ENCODE peak calls at places on chromosomes 16 and 17, in four cellular contexts. One of them, this sample, is unnamed.

GRCh38 chr17:66655861-66656260 is 179.1 kb upstream of the CACNG5 start:
- DNase-seq in K562: peak
- DNase-seq in HCT116: no peak
- DNase-seq in HepG2: no peak
- DNase-seq in this sample: no peak

GRCh38 chr16:1165511-1165910 is 12.6 kb downstream of the CACNA1H start:
- DNase-seq in HepG2: no peak
- DNase-seq in HCT116: no peak
- DNase-seq in K562: no peak
- DNase-seq in this sample: no peak

GRCh38 chr17:53924530-53925455 is 102.1 kb downstream of the KIF2B start:
- DNase-seq in HepG2: peak
- DNase-seq in K562: no peak
- DNase-seq in HCT116: no peak
- DNase-seq in this sample: no peak

GRCh38 chr17:44132275-44132821 is 8.9 kb upstream of the HDAC5 start:
- DNase-seq in HCT116: no peak
- DNase-seq in K562: peak
- DNase-seq in HepG2: no peak
- DNase-seq in this sample: no peak

GRCh38 chr17:2957631-2958286 is 105.6 kb downstream of the OR1D5 start:
- DNase-seq in K562: no peak
- DNase-seq in HepG2: no peak
- DNase-seq in HCT116: no peak
- DNase-seq in this sample: no peak

GRCh38 chr17:66191607-66192377 is at the start of gene CEP112:
- DNase-seq in HCT116: peak
- DNase-seq in HepG2: peak
- DNase-seq in K562: peak
- DNase-seq in this sample: no peak

GRCh38 chr16:88971371-88972097 is 5.5 kb downstream of the CBFA2T3 start:
- DNase-seq in HCT116: no peak
- DNase-seq in K562: no peak
- DNase-seq in HepG2: no peak
- DNase-seq in this sample: no peak

GRCh38 chr17:32350662-32351418 is 883 bp downstream of the ZNF207 start:
- DNase-seq in K562: peak
- DNase-seq in HepG2: peak
- DNase-seq in HCT116: no peak
- DNase-seq in this sample: peak

GRCh38 chr17:80868022-80868609 is 123.5 kb upstream of the CHMP6 start:
- DNase-seq in K562: no peak
- DNase-seq in HepG2: no peak
- DNase-seq in HCT116: no peak
- DNase-seq in this sample: no peak

GRCh38 chr16:66228791-66229190 is 137.7 kb upstream of the CDH5 start:
- DNase-seq in HepG2: no peak
- DNase-seq in K562: no peak
- DNase-seq in HCT116: no peak
- DNase-seq in this sample: no peak
- TF ChIP-seq TCF7L2 in HepG2: no peak
- TF ChIP-seq TCF7L2 in K562: no peak
- TF ChIP-seq TCF7L2 in HCT116: no peak
- TF ChIP-seq TCF7L2 in this sample: no peak

GRCh38 chr17:76737676-76738467 is at the start of gene MFSD11:
- DNase-seq in K562: peak
- DNase-seq in HepG2: peak
- DNase-seq in HCT116: peak
- DNase-seq in this sample: no peak

GRCh38 chr17:76737082-76737675 is at the start of gene SRSF2:
- DNase-seq in HepG2: peak
- DNase-seq in HCT116: peak
- DNase-seq in K562: peak
- DNase-seq in this sample: peak

GRCh38 chr17:76742958-76743357 is 5.0 kb downstream of the MFSD11 start:
- DNase-seq in K562: no peak
- DNase-seq in HCT116: no peak
- DNase-seq in HepG2: no peak
- DNase-seq in this sample: no peak

GRCh38 chr17:76738468-76738850 is 540 bp downstream of the MFSD11 start:
- DNase-seq in HepG2: no peak
- DNase-seq in K562: peak
- DNase-seq in HCT116: no peak
- DNase-seq in this sample: no peak

GRCh38 chr17:76740329-76741118 is 2.6 kb downstream of the MFSD11 start:
- DNase-seq in K562: peak
- DNase-seq in HepG2: no peak
- DNase-seq in HCT116: no peak
- DNase-seq in this sample: no peak
- TF ChIP-seq TCF7L2 in K562: no peak
- TF ChIP-seq TCF7L2 in HepG2: no peak
- TF ChIP-seq TCF7L2 in HCT116: no peak
- TF ChIP-seq TCF7L2 in this sample: no peak

GRCh38 chr16:15635926-15636325 is 7.0 kb downstream of the MARF1 start:
- DNase-seq in HepG2: no peak
- DNase-seq in HCT116: no peak
- DNase-seq in K562: no peak
- DNase-seq in this sample: no peak

GRCh38 chr16:15640966-15641365 is 2.0 kb downstream of the MARF1 start:
- DNase-seq in HepG2: no peak
- DNase-seq in K562: no peak
- DNase-seq in HCT116: no peak
- DNase-seq in this sample: no peak

GRCh38 chr16:15641753-15642556 is 999 bp downstream of the MARF1 start:
- DNase-seq in HepG2: no peak
- DNase-seq in K562: peak
- DNase-seq in HCT116: no peak
- DNase-seq in this sample: no peak

GRCh38 chr16:15636392-15636873 is 6.5 kb downstream of the MARF1 start:
- DNase-seq in HepG2: no peak
- DNase-seq in HCT116: no peak
- DNase-seq in K562: no peak
- DNase-seq in this sample: no peak

DNA sequence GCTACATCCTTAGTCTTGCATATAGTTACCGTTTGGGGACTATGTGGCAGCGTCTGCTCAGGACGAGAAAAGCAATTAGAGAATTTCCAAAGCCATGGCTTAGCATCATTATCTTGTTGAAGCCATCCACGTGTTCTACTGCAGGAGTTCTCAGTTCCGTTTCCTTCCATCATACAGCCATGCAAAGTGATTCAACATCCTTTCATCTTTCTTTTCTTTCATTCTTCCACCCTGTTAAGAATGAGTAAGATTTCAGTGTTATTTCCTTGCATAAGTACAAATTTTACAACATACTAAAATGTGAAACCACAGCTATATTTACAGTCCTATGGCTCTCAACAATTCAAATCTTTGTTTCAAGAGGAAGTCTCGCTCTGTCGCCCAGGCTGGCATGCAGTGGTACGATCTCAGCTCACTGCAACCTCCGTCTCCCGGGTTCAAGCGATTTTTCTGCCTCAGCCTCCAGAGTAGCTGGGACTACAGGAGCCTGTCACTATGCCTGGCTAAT is 3.8 kb downstream of the MARF1 start:
- DNase-seq in HepG2: no peak
- DNase-seq in HCT116: no peak
- DNase-seq in K562: no peak
- DNase-seq in this sample: no peak
- TF ChIP-seq TCF7L2 in HepG2: no peak
- TF ChIP-seq TCF7L2 in HCT116: no peak
- TF ChIP-seq TCF7L2 in K562: no peak
- TF ChIP-seq TCF7L2 in this sample: no peak

DNA sequence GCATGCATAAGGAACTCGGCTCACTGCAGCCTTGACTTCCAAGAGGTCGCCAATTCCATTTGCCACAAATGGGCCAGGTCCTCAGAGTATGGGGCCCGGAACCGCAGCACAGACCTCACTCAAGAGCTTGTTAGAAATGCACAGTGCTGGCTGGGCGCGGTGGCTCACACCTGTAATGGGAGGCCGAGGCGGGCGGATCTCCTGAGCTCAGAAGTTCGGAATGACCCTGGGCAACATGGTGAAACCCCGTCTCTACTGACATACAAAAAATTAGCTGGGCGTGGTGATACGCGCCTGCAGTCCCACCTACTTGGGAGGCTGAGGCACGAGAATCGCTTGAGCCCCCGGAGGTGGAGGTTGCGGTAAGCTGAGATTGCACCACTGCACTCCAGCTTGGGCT is 19.6 kb upstream of the N4BP1 start:
- DNase-seq in HCT116: no peak
- DNase-seq in K562: no peak
- DNase-seq in HepG2: no peak
- DNase-seq in this sample: no peak
- TF ChIP-seq TCF7L2 in HCT116: no peak
- TF ChIP-seq TCF7L2 in K562: no peak
- TF ChIP-seq TCF7L2 in HepG2: no peak
- TF ChIP-seq TCF7L2 in this sample: no peak

DNA sequence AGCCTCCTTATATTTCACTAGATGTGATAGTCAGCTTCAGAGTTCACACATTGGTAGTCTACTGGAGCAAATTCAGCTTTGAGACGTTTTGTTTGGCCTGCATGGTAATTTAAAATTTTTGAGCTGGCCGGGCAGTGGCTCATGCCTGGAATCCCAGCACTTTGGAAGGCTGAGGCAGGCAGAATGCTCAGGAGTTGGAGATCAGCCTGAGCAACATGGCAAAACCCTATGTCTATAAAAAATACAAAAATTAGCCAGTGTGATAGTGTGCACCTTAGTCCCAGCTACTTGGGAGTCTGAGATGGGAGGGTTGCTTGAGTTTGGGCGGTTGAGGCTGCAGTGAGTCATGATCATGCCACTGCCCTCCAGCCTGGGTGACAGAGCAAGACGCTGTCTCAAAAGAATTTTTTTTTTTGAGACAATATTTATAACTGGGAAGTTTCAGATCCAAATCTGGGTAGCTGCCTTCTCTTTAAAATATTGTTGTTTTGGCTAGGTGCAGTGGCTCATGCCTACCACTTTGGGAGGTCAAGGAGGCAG is 4.8 kb upstream of the BLMH start:
- DNase-seq in HepG2: no peak
- DNase-seq in HCT116: no peak
- DNase-seq in K562: peak
- DNase-seq in this sample: no peak
- TF ChIP-seq TCF7L2 in HepG2: no peak
- TF ChIP-seq TCF7L2 in HCT116: no peak
- TF ChIP-seq TCF7L2 in K562: no peak
- TF ChIP-seq TCF7L2 in this sample: no peak

GRCh38 chr17:1109606-1110523 is 69.9 kb downstream of the ABR start:
- DNase-seq in HCT116: no peak
- DNase-seq in HepG2: peak
- DNase-seq in K562: no peak
- DNase-seq in this sample: no peak

GRCh38 chr17:1108810-1109605 is 70.8 kb downstream of the ABR start:
- DNase-seq in HepG2: no peak
- DNase-seq in HCT116: no peak
- DNase-seq in K562: no peak
- DNase-seq in this sample: no peak

GRCh38 chr17:1107083-1107776 is 72.6 kb downstream of the ABR start:
- DNase-seq in HCT116: no peak
- DNase-seq in HepG2: no peak
- DNase-seq in K562: no peak
- DNase-seq in this sample: no peak

GRCh38 chr17:1108560-1108809 is 71.3 kb downstream of the ABR start:
- DNase-seq in HCT116: no peak
- DNase-seq in K562: no peak
- DNase-seq in HepG2: no peak
- DNase-seq in this sample: no peak

GRCh38 chr17:1107777-1108559 is 71.8 kb downstream of the ABR start:
- DNase-seq in K562: no peak
- DNase-seq in HepG2: no peak
- DNase-seq in HCT116: no peak
- DNase-seq in this sample: no peak
- TF ChIP-seq TCF7L2 in K562: no peak
- TF ChIP-seq TCF7L2 in HepG2: no peak
- TF ChIP-seq TCF7L2 in HCT116: no peak
- TF ChIP-seq TCF7L2 in this sample: no peak

GRCh38 chr17:35790826-35791225 is 4.6 kb downstream of the MMP28 start:
- DNase-seq in HCT116: no peak
- DNase-seq in K562: no peak
- DNase-seq in HepG2: no peak
- DNase-seq in this sample: no peak

GRCh38 chr17:35795007-35795870 is at the start of gene MMP28:
- DNase-seq in HepG2: no peak
- DNase-seq in HCT116: no peak
- DNase-seq in K562: peak
- DNase-seq in this sample: no peak

GRCh38 chr17:35795871-35796265 is 427 bp upstream of the MMP28 start:
- DNase-seq in HCT116: no peak
- DNase-seq in HepG2: no peak
- DNase-seq in K562: no peak
- DNase-seq in this sample: no peak

GRCh38 chr17:35791681-35792350 is 3.6 kb downstream of the MMP28 start:
- DNase-seq in K562: no peak
- DNase-seq in HepG2: no peak
- DNase-seq in HCT116: no peak
- DNase-seq in this sample: no peak

DNA sequence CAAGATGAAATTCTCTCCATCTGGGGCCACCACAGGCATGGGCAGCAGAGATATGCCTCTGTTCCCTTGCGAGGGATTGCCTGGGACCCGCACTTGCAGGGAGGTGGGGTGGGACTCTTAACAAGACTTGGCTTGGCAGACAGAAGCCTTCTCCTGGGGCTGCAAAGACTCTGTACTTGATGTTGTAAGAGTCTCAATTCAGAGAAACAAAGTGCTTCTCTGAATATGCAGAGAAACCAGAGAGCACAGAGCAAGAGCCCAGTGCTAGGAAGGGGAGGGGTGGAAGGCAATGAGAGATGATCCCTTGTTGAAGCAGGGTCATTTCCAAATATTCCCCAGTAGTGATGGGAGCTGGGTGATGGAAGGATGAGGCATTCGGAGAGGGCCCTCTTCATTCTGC is 2.2 kb downstream of the MMP28 start:
- DNase-seq in HepG2: no peak
- DNase-seq in K562: no peak
- DNase-seq in HCT116: no peak
- DNase-seq in this sample: no peak
- TF ChIP-seq TCF7L2 in HepG2: no peak
- TF ChIP-seq TCF7L2 in K562: no peak
- TF ChIP-seq TCF7L2 in HCT116: no peak
- TF ChIP-seq TCF7L2 in this sample: no peak

This sample was measured in Panc1.